ENCODE peak calls at places on chromosomes 4 and X, in seven cellular contexts. Z is NCI-H510A treated with DMSO at 0.1 percent for 48 hours; T is GM03348; O is NCI-H1417; I is epithelial cell of proximal tubule; V is stimulated activated CD4-positive, alpha-beta T cell treated with anti-CD3 and anti-CD28 coated beads, TNF-alpha, amount 100 ng/mL, for 1 hour; K is RPMI8226. L is an unnamed sample.
A peak's percentile ranks its signal among the peaks of the same experiment; 100 is the strongest.

GRCh38 chr4:38949416-38950051 is 81.9 kb downstream of the FAM114A1 start:
- DNase-seq in T (no peak), I (no peak), V (no peak), Z (no peak), K (no peak), O (no peak), L (peak; percentile 12)

GRCh38 chrX:101390664-101391525 is at the start of gene RPL36A:
- DNase-seq in O (peak; percentile 84), T (peak; percentile 89), V (peak; percentile 64), I (no peak), K (peak; percentile 93), Z (peak; percentile 87), L (peak; percentile 71)

GRCh38 chrX:45172890-45173289 is 27.8 kb downstream of the DIPK2B start:
- DNase-seq in Z (no peak), V (no peak), O (no peak), T (no peak), K (no peak), I (peak; percentile 74), L (peak; percentile 57)

GRCh38 chr4:87419578-87420249 is 2.7 kb upstream of the NUDT9 start:
- DNase-seq in O (no peak), T (no peak), K (no peak), V (no peak), Z (no peak), I (no peak), L (no peak)

GRCh38 chrX:72340572-72340971 is 34.9 kb upstream of the CITED1 start:
- DNase-seq in K (no peak), V (no peak), T (no peak), Z (no peak), O (no peak), I (no peak), L (no peak)

GRCh38 chr4:182929296-182929695 is 12.1 kb upstream of the DCTD start:
- DNase-seq in V (no peak), T (peak; percentile 87), I (peak; percentile 93), Z (no peak), K (no peak), O (no peak), L (peak; percentile 75)

GRCh38 chr4:20618010-20618409 is 82.2 kb upstream of the PACRGL start:
- DNase-seq in Z (no peak), O (no peak), V (no peak), K (peak; percentile 31), T (no peak), I (no peak), L (no peak)

GRCh38 chrX:30530591-30530990 is 47.0 kb downstream of the TASL start:
- DNase-seq in K (no peak), I (peak; percentile 7), V (no peak), T (peak; percentile 11), O (no peak), Z (no peak), L (no peak)

GRCh38 chr4:56575820-56576429 is 70.3 kb downstream of the ARL9 start:
- DNase-seq in I (peak; percentile 12), V (no peak), O (no peak), K (no peak), T (peak; percentile 65), Z (no peak), L (no peak)

L was measured in kidney epithelial cell.